ENCODE peak calls at places on chromosomes 13 and 19, in nine cellular contexts. C, D, H, B, S, Q, Y, V and A are unnamed samples.

GRCh38 chr13:48782429-48782840 is 128.7 kb downstream of the CYSLTR2 start:
- DNase-seq in H (no peak), Y (no peak), C (no peak), Q (no peak), V (no peak), D (no peak), B (no peak), S (no peak), A (no peak)

GRCh38 chr19:53982611-53983010 is 8.8 kb upstream of the CACNG6 start:
- DNase-seq in Q (no peak), H (peak; percentile 80), Y (no peak), V (peak; percentile 55), B (no peak), D (peak; percentile 55), C (peak; percentile 47), S (peak; percentile 47), A (no peak)

GRCh38 chr13:32838985-32839384 is 177.2 kb upstream of the KL start:
- DNase-seq in S (no peak), B (peak; percentile 64), Q (no peak), C (no peak), Y (no peak), V (no peak), H (no peak), D (no peak), A (no peak)

GRCh38 chr13:42495751-42496150 is 78.2 kb upstream of the TNFSF11 start:
- DNase-seq in D (no peak), C (no peak), H (no peak), Q (no peak), V (no peak), S (no peak), B (no peak), Y (no peak), A (no peak)

GRCh38 chr19:29326351-29326750 is 113.4 kb upstream of the UQCRFS1 start:
- DNase-seq in Q (no peak), D (no peak), Y (no peak), H (no peak), V (no peak), S (no peak), C (no peak), B (no peak), A (no peak)

GRCh38 chr13:27599845-27600553 is 20.3 kb downstream of the LNX2 start:
- DNase-seq in Q (no peak), B (no peak), S (peak; percentile 78), Y (no peak), H (peak; percentile 17), D (no peak), C (peak; percentile 41), V (no peak), A (no peak)

GRCh38 chr19:7871280-7871529 is 3.0 kb downstream of the PRR36 start:
- DNase-seq in C (peak; percentile 88), Y (no peak), D (no peak), B (no peak), V (no peak), S (no peak), Q (no peak), H (no peak), A (no peak)

GRCh38 chr13:89923731-89924130 is 1423.8 kb upstream of the MIR17HG start:
- DNase-seq in V (no peak), S (no peak), D (no peak), C (no peak), H (no peak), Y (no peak), Q (no peak), B (no peak), A (no peak)

GRCh38 chr13:40941581-40941980 is 77.5 kb downstream of the ELF1 start:
- DNase-seq in Y (no peak), Q (no peak), V (no peak), B (no peak), D (no peak), H (no peak), S (no peak), C (no peak), A (no peak)

GRCh38 chr13:69796256-69796655 is 311.4 kb upstream of the ATXN8OS start:
- DNase-seq in Y (no peak), B (no peak), D (no peak), C (no peak), V (no peak), H (no peak), S (no peak), Q (no peak), A (no peak)

GRCh38 chr13:113169277-113170272 is 11.1 kb downstream of the PROZ start:
- DNase-seq in V (no peak), B (no peak), H (no peak), D (no peak), Y (no peak), C (no peak), S (no peak), Q (no peak), A (no peak)
- TF ChIP-seq CTCF in V (no peak), B (no peak), H (no peak), D (no peak), Y (no peak), C (no peak), S (no peak), Q (no peak), A (no peak)

GRCh38 chr19:38705197-38706019 is 38.9 kb downstream of the CAPN12 start:
- DNase-seq in V (no peak), Q (no peak), Y (no peak), B (no peak), C (no peak), D (peak; percentile 71), S (no peak), H (no peak), A (no peak)

GRCh38 chr19:38703509-38703908 is 40.8 kb downstream of the CAPN12 start:
- DNase-seq in H (no peak), S (no peak), D (no peak), Y (no peak), Q (no peak), B (no peak), C (no peak), V (no peak), A (no peak)

GRCh38 chr19:38706792-38707511 is 37.3 kb downstream of the CAPN12 start:
- DNase-seq in V (no peak), D (no peak), C (peak; percentile 41), Q (no peak), Y (no peak), H (no peak), B (no peak), S (no peak), A (no peak)

GRCh38 chr19:38702278-38702677 is 42.0 kb downstream of the CAPN12 start:
- DNase-seq in V (no peak), D (no peak), B (no peak), C (no peak), Y (no peak), S (no peak), H (no peak), Q (no peak), A (no peak)

GRCh38 chr19:38704488-38705026 is 39.7 kb downstream of the CAPN12 start:
- DNase-seq in C (no peak), S (no peak), V (no peak), D (no peak), B (no peak), H (no peak), Y (no peak), Q (no peak), A (no peak)
- TF ChIP-seq CTCF in C (peak; percentile 26), S (no peak), V (no peak), D (no peak), B (no peak), H (no peak), Y (no peak), Q (no peak), A (no peak)

GRCh38 chr13:25982908-25983307 is 68.9 kb downstream of the SHISA2 start:
- DNase-seq in D (no peak), S (no peak), C (no peak), Q (no peak), V (no peak), H (no peak), Y (no peak), B (no peak), A (no peak)

GRCh38 chr13:25977671-25978070 is 74.1 kb downstream of the SHISA2 start:
- DNase-seq in Y (no peak), D (no peak), B (no peak), H (no peak), Q (no peak), C (peak; percentile 27), S (no peak), V (no peak), A (no peak)

GRCh38 chr13:25981060-25981459 is 70.8 kb downstream of the SHISA2 start:
- DNase-seq in V (no peak), H (no peak), C (no peak), Y (no peak), D (no peak), Q (no peak), S (no peak), B (no peak), A (no peak)

GRCh38 chr13:25978961-25979360 is 72.9 kb downstream of the SHISA2 start:
- DNase-seq in D (no peak), H (no peak), Y (no peak), V (no peak), S (no peak), Q (no peak), B (no peak), C (no peak), A (no peak)

GRCh38 chr13:25980255-25980654 is 71.6 kb downstream of the SHISA2 start:
- DNase-seq in Q (no peak), B (no peak), S (no peak), C (peak; percentile 92), Y (no peak), V (no peak), H (peak; percentile 40), D (no peak), A (no peak)
- TF ChIP-seq CTCF in Q (peak; percentile 51), B (peak; percentile 3), S (no peak), C (peak; percentile 70), Y (peak; percentile 32), V (no peak), H (no peak), D (peak; percentile 43), A (peak; percentile 74)

DNA sequence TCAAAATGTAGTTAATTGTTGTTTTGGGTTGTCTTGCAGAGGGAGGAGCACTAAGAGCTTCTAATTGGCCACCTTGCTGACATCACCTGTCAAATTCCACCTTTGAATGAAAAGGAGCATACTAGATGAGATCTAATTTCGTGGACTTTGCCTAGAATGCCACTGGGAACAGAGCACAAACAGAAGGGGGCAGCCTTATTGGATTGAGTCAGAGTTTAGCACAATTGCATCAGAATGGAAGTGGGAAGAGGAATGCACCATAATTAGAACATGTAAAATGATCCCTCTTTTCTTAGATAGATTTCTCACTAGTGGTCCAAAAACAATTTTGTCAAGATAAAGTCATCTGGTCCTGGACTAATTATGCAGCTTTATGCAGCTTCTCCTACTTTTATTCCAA is 1552.2 kb downstream of the PCDH9 start:
- DNase-seq in B (no peak), S (peak; percentile 42), V (no peak), Y (no peak), C (peak; percentile 34), D (no peak), Q (no peak), H (no peak), A (no peak)
- TF ChIP-seq CTCF in B (no peak), S (peak; percentile 17), V (no peak), Y (no peak), C (peak; percentile 38), D (no peak), Q (no peak), H (no peak), A (peak; percentile 39)